ENCODE peak calls at places on chromosomes 7 and 10, in ten cellular contexts. One of them, this sample, is unnamed.

GRCh38 chr7:3979956-3980643 is 679.0 kb downstream of the SDK1 start:
- DNase-seq in endothelial cell of umbilical vein: peak; percentile 78
- DNase-seq in suprapubic skin: no peak
- DNase-seq in HCT116: no peak
- DNase-seq in transverse colon: no peak
- DNase-seq in stomach: no peak
- DNase-seq in K562: no peak
- DNase-seq in GM23338: peak; percentile 30
- DNase-seq in prostate gland: no peak
- DNase-seq in Panc1: no peak
- DNase-seq in this sample: no peak

GRCh38 chr10:64394744-64395143 is 873.5 kb downstream of the REEP3 start:
- DNase-seq in endothelial cell of umbilical vein: no peak
- DNase-seq in suprapubic skin: no peak
- DNase-seq in HCT116: no peak
- DNase-seq in transverse colon: no peak
- DNase-seq in stomach: no peak
- DNase-seq in K562: no peak
- DNase-seq in GM23338: no peak
- DNase-seq in prostate gland: no peak
- DNase-seq in Panc1: no peak
- DNase-seq in this sample: no peak

GRCh38 chr7:100803398-100804161 is 23.7 kb downstream of the EPHB4 start:
- DNase-seq in endothelial cell of umbilical vein: peak; percentile 65
- DNase-seq in suprapubic skin: no peak
- DNase-seq in HCT116: no peak
- DNase-seq in transverse colon: peak; percentile 82
- DNase-seq in stomach: peak; percentile 83
- DNase-seq in K562: peak; percentile 80
- DNase-seq in GM23338: peak; percentile 87
- DNase-seq in prostate gland: peak; percentile 93
- DNase-seq in Panc1: no peak
- DNase-seq in this sample: peak; percentile 85

GRCh38 chr7:113000316-113001020 is 86.2 kb downstream of the GPR85 start:
- DNase-seq in endothelial cell of umbilical vein: no peak
- DNase-seq in suprapubic skin: no peak
- DNase-seq in HCT116: no peak
- DNase-seq in transverse colon: no peak
- DNase-seq in stomach: no peak
- DNase-seq in K562: no peak
- DNase-seq in GM23338: no peak
- DNase-seq in prostate gland: no peak
- DNase-seq in Panc1: no peak
- DNase-seq in this sample: no peak

GRCh38 chr10:93554760-93555432 is 11.6 kb upstream of the FFAR4 start:
- DNase-seq in endothelial cell of umbilical vein: peak; percentile 74
- DNase-seq in suprapubic skin: no peak
- DNase-seq in HCT116: peak; percentile 47
- DNase-seq in transverse colon: peak; percentile 83
- DNase-seq in stomach: peak; percentile 77
- DNase-seq in K562: peak; percentile 80
- DNase-seq in GM23338: peak; percentile 93
- DNase-seq in prostate gland: peak; percentile 68
- DNase-seq in Panc1: peak; percentile 53
- DNase-seq in this sample: no peak

GRCh38 chr10:17425584-17426262 is 28.7 kb downstream of the ST8SIA6 start:
- DNase-seq in endothelial cell of umbilical vein: peak; percentile 78
- DNase-seq in suprapubic skin: no peak
- DNase-seq in HCT116: no peak
- DNase-seq in transverse colon: no peak
- DNase-seq in stomach: no peak
- DNase-seq in K562: peak; percentile 97
- DNase-seq in GM23338: no peak
- DNase-seq in prostate gland: no peak
- DNase-seq in Panc1: no peak
- DNase-seq in this sample: peak; percentile 80

GRCh38 chr10:5570979-5571810 is 46.4 kb downstream of the CALML3 start:
- DNase-seq in endothelial cell of umbilical vein: no peak
- DNase-seq in suprapubic skin: no peak
- DNase-seq in HCT116: no peak
- DNase-seq in transverse colon: no peak
- DNase-seq in stomach: no peak
- DNase-seq in K562: no peak
- DNase-seq in GM23338: no peak
- DNase-seq in prostate gland: no peak
- DNase-seq in Panc1: no peak
- DNase-seq in this sample: peak; percentile 43

GRCh38 chr10:35355971-35356724 is 19.8 kb downstream of the CCNY start:
- DNase-seq in endothelial cell of umbilical vein: no peak
- DNase-seq in suprapubic skin: no peak
- DNase-seq in HCT116: no peak
- DNase-seq in transverse colon: no peak
- DNase-seq in stomach: no peak
- DNase-seq in K562: no peak
- DNase-seq in GM23338: no peak
- DNase-seq in prostate gland: no peak
- DNase-seq in Panc1: no peak
- DNase-seq in this sample: no peak

GRCh38 chr10:103733002-103733419 is 122.4 kb downstream of the SH3PXD2A start:
- DNase-seq in endothelial cell of umbilical vein: peak; percentile 8
- DNase-seq in suprapubic skin: no peak
- DNase-seq in HCT116: no peak
- DNase-seq in transverse colon: no peak
- DNase-seq in stomach: no peak
- DNase-seq in K562: no peak
- DNase-seq in GM23338: no peak
- DNase-seq in prostate gland: no peak
- DNase-seq in Panc1: no peak
- DNase-seq in this sample: no peak

GRCh38 chr7:66664590-66665293 is 36.1 kb downstream of the KCTD7 start:
- DNase-seq in endothelial cell of umbilical vein: no peak
- DNase-seq in suprapubic skin: no peak
- DNase-seq in HCT116: no peak
- DNase-seq in transverse colon: no peak
- DNase-seq in stomach: no peak
- DNase-seq in K562: no peak
- DNase-seq in GM23338: peak; percentile 24
- DNase-seq in prostate gland: no peak
- DNase-seq in Panc1: no peak
- DNase-seq in this sample: peak; percentile 71

GRCh38 chr7:148657929-148658328 is 40.8 kb upstream of the CUL1 start:
- DNase-seq in endothelial cell of umbilical vein: no peak
- DNase-seq in suprapubic skin: no peak
- DNase-seq in HCT116: no peak
- DNase-seq in transverse colon: no peak
- DNase-seq in stomach: no peak
- DNase-seq in K562: no peak
- DNase-seq in GM23338: no peak
- DNase-seq in prostate gland: no peak
- DNase-seq in Panc1: no peak
- DNase-seq in this sample: no peak

DNA sequence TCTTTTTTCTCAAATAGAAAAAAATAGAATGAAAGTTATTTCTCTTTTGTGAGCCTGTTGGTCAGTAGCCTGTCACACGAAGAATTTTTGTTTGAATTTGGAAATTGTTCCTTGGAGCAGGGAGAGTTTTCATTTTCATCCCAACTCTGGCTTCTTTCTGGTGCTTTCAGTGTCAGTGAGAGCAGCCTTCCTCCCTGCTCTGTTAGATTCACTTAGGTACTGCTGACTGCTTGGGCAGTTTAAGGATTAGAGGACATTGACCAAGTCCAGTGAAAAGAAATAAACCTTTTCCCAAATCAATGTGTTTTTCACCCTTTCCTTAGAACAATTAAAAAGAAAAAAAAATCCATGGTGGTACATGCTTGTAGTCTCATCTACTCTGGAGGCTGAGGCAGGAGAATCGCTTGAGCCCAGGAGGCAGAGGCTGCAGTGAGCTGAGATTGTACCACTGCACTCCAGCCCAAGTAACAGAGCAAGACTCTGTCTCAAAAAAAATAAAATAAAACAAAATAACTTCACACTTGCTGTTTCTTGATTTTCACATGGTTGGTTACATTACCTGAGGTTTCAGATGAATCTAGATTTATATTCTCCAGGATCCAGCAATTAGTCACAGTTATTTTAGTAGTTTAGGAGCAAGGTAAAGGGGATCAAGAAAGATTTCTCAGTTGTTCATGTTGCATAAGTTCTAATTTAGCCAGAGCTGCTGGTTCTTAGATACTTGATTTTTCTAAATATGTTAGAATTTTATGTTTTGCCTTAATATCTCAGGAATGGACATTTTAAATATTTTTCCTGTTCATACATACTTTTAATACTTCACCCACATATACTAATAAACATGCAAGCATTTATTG is 63.1 kb downstream of the ZNRF2 start:
- DNase-seq in endothelial cell of umbilical vein: no peak
- DNase-seq in suprapubic skin: no peak
- DNase-seq in HCT116: no peak
- DNase-seq in transverse colon: no peak
- DNase-seq in stomach: no peak
- DNase-seq in K562: no peak
- DNase-seq in GM23338: no peak
- DNase-seq in prostate gland: no peak
- DNase-seq in Panc1: no peak
- DNase-seq in this sample: no peak
- H3K4me1 ChIP-seq in endothelial cell of umbilical vein: peaks cover 11% of the 10 kb centered on the region
- H3K4me1 ChIP-seq in suprapubic skin: peaks cover 59% of the 10 kb centered on the region
- H3K4me1 ChIP-seq in HCT116: peaks cover 20% of the 10 kb centered on the region
- H3K4me1 ChIP-seq in transverse colon: peaks cover 10% of the 10 kb centered on the region
- H3K4me1 ChIP-seq in stomach: peaks cover 61% of the 10 kb centered on the region
- H3K4me1 ChIP-seq in K562: peaks cover 43% of the 10 kb centered on the region
- H3K4me1 ChIP-seq in GM23338: peaks cover 28% of the 10 kb centered on the region
- H3K4me1 ChIP-seq in prostate gland: no peaks in the 10 kb centered on the region
- H3K4me1 ChIP-seq in Panc1: peaks cover 36% of the 10 kb centered on the region
- H3K4me1 ChIP-seq in this sample: peaks cover 100% of the 10 kb centered on the region

GRCh38 chr10:3774814-3775670 is 10.0 kb downstream of the KLF6 start:
- DNase-seq in endothelial cell of umbilical vein: peak; percentile 85
- DNase-seq in suprapubic skin: no peak
- DNase-seq in HCT116: peak; percentile 68
- DNase-seq in transverse colon: peak; percentile 47
- DNase-seq in stomach: no peak
- DNase-seq in K562: peak; percentile 69
- DNase-seq in GM23338: no peak
- DNase-seq in prostate gland: no peak
- DNase-seq in Panc1: peak; percentile 85
- DNase-seq in this sample: no peak
- TF ChIP-seq POLR2AphosphoS5 in endothelial cell of umbilical vein: peak; percentile 32
- TF ChIP-seq POLR2AphosphoS5 in suprapubic skin: peak; percentile 44
- TF ChIP-seq POLR2AphosphoS5 in HCT116: peak; percentile 55
- TF ChIP-seq POLR2AphosphoS5 in transverse colon: peak; percentile 23
- TF ChIP-seq POLR2AphosphoS5 in stomach: peak; percentile 0
- TF ChIP-seq POLR2AphosphoS5 in K562: no peak
- TF ChIP-seq POLR2AphosphoS5 in GM23338: no peak
- TF ChIP-seq POLR2AphosphoS5 in prostate gland: no peak
- TF ChIP-seq POLR2AphosphoS5 in Panc1: peak; percentile 77
- TF ChIP-seq POLR2AphosphoS5 in this sample: peak; percentile 56

GRCh38 chr7:55133630-55134392 is 115.0 kb downstream of the EGFR start:
- DNase-seq in endothelial cell of umbilical vein: peak; percentile 93
- DNase-seq in suprapubic skin: no peak
- DNase-seq in HCT116: peak; percentile 65
- DNase-seq in transverse colon: no peak
- DNase-seq in stomach: peak; percentile 51
- DNase-seq in K562: peak; percentile 74
- DNase-seq in GM23338: no peak
- DNase-seq in prostate gland: no peak
- DNase-seq in Panc1: peak; percentile 91
- DNase-seq in this sample: no peak
- H3K4me1 ChIP-seq in endothelial cell of umbilical vein: peaks cover 34% of the 10 kb centered on the region
- H3K4me1 ChIP-seq in suprapubic skin: peaks cover 74% of the 10 kb centered on the region
- H3K4me1 ChIP-seq in HCT116: peaks cover 63% of the 10 kb centered on the region
- H3K4me1 ChIP-seq in transverse colon: peaks cover 35% of the 10 kb centered on the region
- H3K4me1 ChIP-seq in stomach: peaks cover 48% of the 10 kb centered on the region
- H3K4me1 ChIP-seq in K562: peaks cover 16% of the 10 kb centered on the region
- H3K4me1 ChIP-seq in GM23338: peaks cover 16% of the 10 kb centered on the region
- H3K4me1 ChIP-seq in prostate gland: peaks cover 10% of the 10 kb centered on the region
- H3K4me1 ChIP-seq in Panc1: peaks cover 63% of the 10 kb centered on the region
- H3K4me1 ChIP-seq in this sample: peaks cover 40% of the 10 kb centered on the region

GRCh38 chr10:100362570-100363496 is 15.8 kb downstream of the SCD start:
- DNase-seq in endothelial cell of umbilical vein: no peak
- DNase-seq in suprapubic skin: no peak
- DNase-seq in HCT116: no peak
- DNase-seq in transverse colon: no peak
- DNase-seq in stomach: no peak
- DNase-seq in K562: no peak
- DNase-seq in GM23338: no peak
- DNase-seq in prostate gland: no peak
- DNase-seq in Panc1: no peak
- DNase-seq in this sample: no peak

GRCh38 chr10:100368721-100369120 is 21.7 kb downstream of the SCD start:
- DNase-seq in endothelial cell of umbilical vein: no peak
- DNase-seq in suprapubic skin: no peak
- DNase-seq in HCT116: no peak
- DNase-seq in transverse colon: no peak
- DNase-seq in stomach: no peak
- DNase-seq in K562: no peak
- DNase-seq in GM23338: no peak
- DNase-seq in prostate gland: no peak
- DNase-seq in Panc1: no peak
- DNase-seq in this sample: no peak

GRCh38 chr10:100364147-100364546 is 17.1 kb downstream of the SCD start:
- DNase-seq in endothelial cell of umbilical vein: no peak
- DNase-seq in suprapubic skin: no peak
- DNase-seq in HCT116: no peak
- DNase-seq in transverse colon: no peak
- DNase-seq in stomach: no peak
- DNase-seq in K562: no peak
- DNase-seq in GM23338: no peak
- DNase-seq in prostate gland: no peak
- DNase-seq in Panc1: no peak
- DNase-seq in this sample: no peak

GRCh38 chr10:100360234-100360633 is 13.2 kb downstream of the SCD start:
- DNase-seq in endothelial cell of umbilical vein: no peak
- DNase-seq in suprapubic skin: no peak
- DNase-seq in HCT116: no peak
- DNase-seq in transverse colon: no peak
- DNase-seq in stomach: no peak
- DNase-seq in K562: no peak
- DNase-seq in GM23338: no peak
- DNase-seq in prostate gland: no peak
- DNase-seq in Panc1: no peak
- DNase-seq in this sample: no peak

DNA sequence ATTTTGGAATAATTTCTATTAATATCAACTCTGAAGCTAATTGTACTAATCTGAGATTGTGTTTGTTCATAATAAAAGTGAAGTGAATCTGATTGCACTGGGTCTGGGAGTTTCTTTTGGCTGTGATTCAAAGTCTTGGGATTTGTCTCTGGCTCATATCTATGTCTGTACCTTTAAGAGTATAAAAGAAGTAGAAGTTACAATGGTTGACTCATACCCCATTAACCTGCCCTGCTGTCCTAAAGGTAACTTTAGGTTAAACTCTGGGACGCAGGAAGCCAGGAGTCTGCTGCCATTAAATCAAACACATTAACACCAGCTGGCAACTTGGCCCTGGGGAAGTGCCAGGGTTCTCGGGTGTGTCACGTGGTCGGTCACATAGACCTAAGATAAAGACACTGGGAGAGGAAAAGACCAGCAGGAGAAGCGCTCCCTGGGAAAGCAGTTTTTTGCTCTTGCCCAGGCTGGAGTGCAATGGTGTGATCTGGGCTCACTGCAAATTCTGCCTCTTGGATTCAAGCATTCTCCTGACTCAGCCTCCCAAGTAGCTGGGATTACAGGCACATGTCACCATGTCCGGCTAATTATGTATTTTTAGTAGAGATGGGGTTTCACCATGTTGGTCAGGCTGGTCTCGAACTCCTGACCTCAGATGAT is 17.8 kb downstream of the SCD start:
- DNase-seq in endothelial cell of umbilical vein: peak; percentile 95
- DNase-seq in suprapubic skin: peak; percentile 83
- DNase-seq in HCT116: peak; percentile 95
- DNase-seq in transverse colon: peak; percentile 90
- DNase-seq in stomach: peak; percentile 95
- DNase-seq in K562: peak; percentile 52
- DNase-seq in GM23338: peak; percentile 86
- DNase-seq in prostate gland: peak; percentile 95
- DNase-seq in Panc1: peak; percentile 92
- DNase-seq in this sample: no peak
- TF ChIP-seq POLR2AphosphoS5 in endothelial cell of umbilical vein: peak; percentile 62
- TF ChIP-seq POLR2AphosphoS5 in suprapubic skin: no peak
- TF ChIP-seq POLR2AphosphoS5 in HCT116: peak; percentile 92
- TF ChIP-seq POLR2AphosphoS5 in transverse colon: peak; percentile 60
- TF ChIP-seq POLR2AphosphoS5 in stomach: peak; percentile 75
- TF ChIP-seq POLR2AphosphoS5 in K562: peak; percentile 37
- TF ChIP-seq POLR2AphosphoS5 in GM23338: peak; percentile 41
- TF ChIP-seq POLR2AphosphoS5 in prostate gland: peak; percentile 99
- TF ChIP-seq POLR2AphosphoS5 in Panc1: peak; percentile 90
- TF ChIP-seq POLR2AphosphoS5 in this sample: no peak

This sample was measured in spleen.